ENCODE peak calls at places on chromosome 9, in eight cellular contexts. One of them, this sample, is unnamed.

GRCh38 chr9:124869466-124869985 is 7.6 kb downstream of the ARPC5L start:
- DNase-seq in cardiac muscle cell: peak; percentile 45
- DNase-seq in H9: no peak
- DNase-seq in nephron progenitor cell: peak; percentile 53
- DNase-seq in IMR-90: no peak
- DNase-seq in foreskin keratinocyte: no peak
- DNase-seq in neural progenitor cell: peak; percentile 40
- DNase-seq in HFFc6: no peak
- DNase-seq in this sample: no peak

GRCh38 chr9:109742759-109743388 is 37.1 kb upstream of the PALM2AKAP2 start:
- DNase-seq in cardiac muscle cell: peak; percentile 61
- DNase-seq in nephron progenitor cell: no peak
- DNase-seq in IMR-90: no peak
- DNase-seq in foreskin keratinocyte: no peak
- DNase-seq in neural progenitor cell: peak; percentile 62
- DNase-seq in H9: no peak
- DNase-seq in HFFc6: no peak
- DNase-seq in this sample: no peak

GRCh38 chr9:97529363-97530076 is 28.1 kb downstream of the TMOD1 start:
- DNase-seq in nephron progenitor cell: no peak
- DNase-seq in neural progenitor cell: no peak
- DNase-seq in IMR-90: peak; percentile 43
- DNase-seq in cardiac muscle cell: peak; percentile 93
- DNase-seq in foreskin keratinocyte: no peak
- DNase-seq in H9: no peak
- DNase-seq in HFFc6: peak; percentile 49
- DNase-seq in this sample: no peak

GRCh38 chr9:93644397-93645088 is 68.2 kb downstream of the PHF2 start:
- DNase-seq in H9: no peak
- DNase-seq in neural progenitor cell: no peak
- DNase-seq in HFFc6: no peak
- DNase-seq in cardiac muscle cell: no peak
- DNase-seq in foreskin keratinocyte: no peak
- DNase-seq in nephron progenitor cell: no peak
- DNase-seq in IMR-90: no peak
- DNase-seq in this sample: no peak

GRCh38 chr9:120893585-120893857 is 16.5 kb upstream of the PHF19 start:
- DNase-seq in nephron progenitor cell: no peak
- DNase-seq in neural progenitor cell: no peak
- DNase-seq in HFFc6: no peak
- DNase-seq in IMR-90: peak; percentile 73
- DNase-seq in foreskin keratinocyte: no peak
- DNase-seq in cardiac muscle cell: no peak
- DNase-seq in H9: no peak
- DNase-seq in this sample: no peak

GRCh38 chr9:135971892-135972291 is 10.7 kb upstream of the UBAC1 start:
- DNase-seq in foreskin keratinocyte: peak; percentile 33
- DNase-seq in cardiac muscle cell: peak; percentile 91
- DNase-seq in nephron progenitor cell: peak; percentile 91
- DNase-seq in IMR-90: no peak
- DNase-seq in H9: peak; percentile 96
- DNase-seq in HFFc6: no peak
- DNase-seq in neural progenitor cell: peak; percentile 93
- DNase-seq in this sample: peak; percentile 96

GRCh38 chr9:115167175-115167574 is 49.2 kb upstream of the TNC start:
- DNase-seq in neural progenitor cell: no peak
- DNase-seq in IMR-90: peak; percentile 79
- DNase-seq in nephron progenitor cell: no peak
- DNase-seq in foreskin keratinocyte: peak; percentile 82
- DNase-seq in HFFc6: peak; percentile 78
- DNase-seq in H9: no peak
- DNase-seq in cardiac muscle cell: no peak
- DNase-seq in this sample: no peak

GRCh38 chr9:96612105-96612965 is 7.3 kb downstream of the CDC14B start:
- DNase-seq in nephron progenitor cell: no peak
- DNase-seq in neural progenitor cell: peak; percentile 75
- DNase-seq in foreskin keratinocyte: peak; percentile 48
- DNase-seq in cardiac muscle cell: peak; percentile 28
- DNase-seq in H9: no peak
- DNase-seq in IMR-90: peak; percentile 96
- DNase-seq in HFFc6: peak; percentile 93
- DNase-seq in this sample: peak; percentile 62

GRCh38 chr9:105643795-105644194 is 18.5 kb upstream of the TAL2 start:
- DNase-seq in H9: no peak
- DNase-seq in cardiac muscle cell: no peak
- DNase-seq in neural progenitor cell: no peak
- DNase-seq in foreskin keratinocyte: no peak
- DNase-seq in HFFc6: no peak
- DNase-seq in nephron progenitor cell: no peak
- DNase-seq in IMR-90: no peak
- DNase-seq in this sample: no peak

GRCh38 chr9:136110082-136111061 is 8.3 kb downstream of the TMEM250 start:
- DNase-seq in nephron progenitor cell: no peak
- DNase-seq in foreskin keratinocyte: no peak
- DNase-seq in IMR-90: peak; percentile 15
- DNase-seq in neural progenitor cell: peak; percentile 64
- DNase-seq in HFFc6: no peak
- DNase-seq in cardiac muscle cell: no peak
- DNase-seq in H9: peak; percentile 66
- DNase-seq in this sample: no peak

GRCh38 chr9:8599937-8600336 is 800.4 kb upstream of the DMAC1 start:
- DNase-seq in nephron progenitor cell: no peak
- DNase-seq in foreskin keratinocyte: no peak
- DNase-seq in cardiac muscle cell: no peak
- DNase-seq in neural progenitor cell: peak; percentile 13
- DNase-seq in IMR-90: no peak
- DNase-seq in H9: peak; percentile 71
- DNase-seq in HFFc6: no peak
- DNase-seq in this sample: peak; percentile 31
- TF ChIP-seq CTCF in nephron progenitor cell: no peak
- TF ChIP-seq CTCF in foreskin keratinocyte: no peak
- TF ChIP-seq CTCF in cardiac muscle cell: no peak
- TF ChIP-seq CTCF in neural progenitor cell: peak; percentile 16
- TF ChIP-seq CTCF in IMR-90: no peak
- TF ChIP-seq CTCF in H9: peak; percentile 58
- TF ChIP-seq CTCF in HFFc6: no peak
- TF ChIP-seq CTCF in this sample: no peak

GRCh38 chr9:111766066-111766465 is 28.7 kb downstream of the SHOC1 start:
- DNase-seq in nephron progenitor cell: no peak
- DNase-seq in neural progenitor cell: no peak
- DNase-seq in HFFc6: no peak
- DNase-seq in cardiac muscle cell: no peak
- DNase-seq in foreskin keratinocyte: no peak
- DNase-seq in H9: no peak
- DNase-seq in IMR-90: no peak
- DNase-seq in this sample: no peak
- TF ChIP-seq CTCF in nephron progenitor cell: no peak
- TF ChIP-seq CTCF in neural progenitor cell: no peak
- TF ChIP-seq CTCF in HFFc6: no peak
- TF ChIP-seq CTCF in cardiac muscle cell: no peak
- TF ChIP-seq CTCF in foreskin keratinocyte: no peak
- TF ChIP-seq CTCF in H9: no peak
- TF ChIP-seq CTCF in IMR-90: no peak
- TF ChIP-seq CTCF in this sample: no peak

GRCh38 chr9:3332802-3333201 is 193.0 kb downstream of the RFX3 start:
- DNase-seq in IMR-90: no peak
- DNase-seq in cardiac muscle cell: peak; percentile 39
- DNase-seq in neural progenitor cell: peak; percentile 7
- DNase-seq in H9: no peak
- DNase-seq in foreskin keratinocyte: no peak
- DNase-seq in HFFc6: no peak
- DNase-seq in nephron progenitor cell: no peak
- DNase-seq in this sample: no peak

GRCh38 chr9:3336951-3337350 is 188.8 kb downstream of the RFX3 start:
- DNase-seq in cardiac muscle cell: no peak
- DNase-seq in neural progenitor cell: no peak
- DNase-seq in IMR-90: no peak
- DNase-seq in H9: no peak
- DNase-seq in nephron progenitor cell: no peak
- DNase-seq in foreskin keratinocyte: no peak
- DNase-seq in HFFc6: no peak
- DNase-seq in this sample: no peak

GRCh38 chr9:3330792-3331420 is 194.9 kb downstream of the RFX3 start:
- DNase-seq in foreskin keratinocyte: peak; percentile 59
- DNase-seq in cardiac muscle cell: peak; percentile 32
- DNase-seq in neural progenitor cell: no peak
- DNase-seq in HFFc6: peak; percentile 62
- DNase-seq in H9: no peak
- DNase-seq in nephron progenitor cell: no peak
- DNase-seq in IMR-90: peak; percentile 82
- DNase-seq in this sample: no peak

GRCh38 chr9:3329361-3329760 is 196.4 kb downstream of the RFX3 start:
- DNase-seq in foreskin keratinocyte: peak; percentile 32
- DNase-seq in HFFc6: peak; percentile 7
- DNase-seq in IMR-90: peak; percentile 67
- DNase-seq in nephron progenitor cell: no peak
- DNase-seq in H9: no peak
- DNase-seq in neural progenitor cell: no peak
- DNase-seq in cardiac muscle cell: no peak
- DNase-seq in this sample: no peak

DNA sequence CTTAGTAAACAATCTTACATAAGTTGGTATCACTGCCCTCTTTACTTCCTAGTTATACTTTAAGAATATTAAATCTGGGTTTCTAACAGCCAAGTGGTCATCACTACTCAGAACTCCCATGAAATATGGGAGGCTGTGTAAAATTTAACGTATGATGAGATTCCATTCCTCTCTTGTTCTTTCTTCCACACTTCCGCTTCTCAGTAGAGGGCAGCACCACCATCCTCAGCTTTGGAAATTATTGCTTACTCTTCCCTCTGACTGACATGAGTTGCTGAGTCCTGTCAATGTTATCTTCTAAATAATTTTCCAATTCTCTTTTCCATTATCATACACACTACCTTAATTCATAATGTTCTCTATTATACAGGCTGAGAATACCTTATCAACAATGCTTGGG is 194.0 kb downstream of the RFX3 start:
- DNase-seq in foreskin keratinocyte: no peak
- DNase-seq in neural progenitor cell: peak; percentile 13
- DNase-seq in H9: no peak
- DNase-seq in IMR-90: no peak
- DNase-seq in HFFc6: no peak
- DNase-seq in cardiac muscle cell: peak; percentile 9
- DNase-seq in nephron progenitor cell: no peak
- DNase-seq in this sample: peak; percentile 16
- TF ChIP-seq CTCF in foreskin keratinocyte: peak; percentile 55
- TF ChIP-seq CTCF in neural progenitor cell: peak; percentile 59
- TF ChIP-seq CTCF in H9: peak; percentile 64
- TF ChIP-seq CTCF in IMR-90: no peak
- TF ChIP-seq CTCF in HFFc6: peak; percentile 33
- TF ChIP-seq CTCF in cardiac muscle cell: peak; percentile 33
- TF ChIP-seq CTCF in nephron progenitor cell: peak; percentile 32
- TF ChIP-seq CTCF in this sample: no peak

GRCh38 chr9:81083062-81083461 is 606.3 kb downstream of the TLE1 start:
- DNase-seq in neural progenitor cell: peak; percentile 63
- DNase-seq in cardiac muscle cell: peak; percentile 37
- DNase-seq in foreskin keratinocyte: no peak
- DNase-seq in nephron progenitor cell: peak; percentile 4
- DNase-seq in IMR-90: peak; percentile 40
- DNase-seq in H9: peak; percentile 45
- DNase-seq in HFFc6: no peak
- DNase-seq in this sample: no peak
- TF ChIP-seq CTCF in neural progenitor cell: peak; percentile 43
- TF ChIP-seq CTCF in cardiac muscle cell: peak; percentile 16
- TF ChIP-seq CTCF in foreskin keratinocyte: peak; percentile 42
- TF ChIP-seq CTCF in nephron progenitor cell: peak; percentile 34
- TF ChIP-seq CTCF in IMR-90: peak; percentile 16
- TF ChIP-seq CTCF in H9: peak; percentile 54
- TF ChIP-seq CTCF in HFFc6: no peak
- TF ChIP-seq CTCF in this sample: no peak

GRCh38 chr9:119027901-119028699 is 341.1 kb downstream of the BRINP1 start:
- DNase-seq in foreskin keratinocyte: no peak
- DNase-seq in neural progenitor cell: no peak
- DNase-seq in cardiac muscle cell: no peak
- DNase-seq in IMR-90: no peak
- DNase-seq in H9: no peak
- DNase-seq in HFFc6: no peak
- DNase-seq in nephron progenitor cell: no peak
- DNase-seq in this sample: no peak
- TF ChIP-seq CTCF in foreskin keratinocyte: no peak
- TF ChIP-seq CTCF in neural progenitor cell: peak; percentile 41
- TF ChIP-seq CTCF in cardiac muscle cell: no peak
- TF ChIP-seq CTCF in IMR-90: no peak
- TF ChIP-seq CTCF in H9: peak; percentile 64
- TF ChIP-seq CTCF in HFFc6: no peak
- TF ChIP-seq CTCF in nephron progenitor cell: peak; percentile 19
- TF ChIP-seq CTCF in this sample: no peak

GRCh38 chr9:132210472-132211145 is 48.8 kb downstream of the NTNG2 start:
- DNase-seq in IMR-90: peak; percentile 94
- DNase-seq in foreskin keratinocyte: peak; percentile 48
- DNase-seq in cardiac muscle cell: no peak
- DNase-seq in neural progenitor cell: no peak
- DNase-seq in nephron progenitor cell: no peak
- DNase-seq in HFFc6: peak; percentile 3
- DNase-seq in H9: no peak
- DNase-seq in this sample: no peak

GRCh38 chr9:132211570-132211969 is 49.7 kb downstream of the NTNG2 start:
- DNase-seq in cardiac muscle cell: no peak
- DNase-seq in neural progenitor cell: no peak
- DNase-seq in HFFc6: no peak
- DNase-seq in nephron progenitor cell: no peak
- DNase-seq in IMR-90: no peak
- DNase-seq in H9: no peak
- DNase-seq in foreskin keratinocyte: no peak
- DNase-seq in this sample: no peak

GRCh38 chr9:132209263-132209662 is 47.4 kb downstream of the NTNG2 start:
- DNase-seq in IMR-90: no peak
- DNase-seq in H9: no peak
- DNase-seq in foreskin keratinocyte: no peak
- DNase-seq in nephron progenitor cell: no peak
- DNase-seq in HFFc6: no peak
- DNase-seq in cardiac muscle cell: no peak
- DNase-seq in neural progenitor cell: no peak
- DNase-seq in this sample: no peak

GRCh38 chr9:132216861-132217655 is 55.2 kb downstream of the NTNG2 start:
- DNase-seq in neural progenitor cell: no peak
- DNase-seq in foreskin keratinocyte: no peak
- DNase-seq in HFFc6: no peak
- DNase-seq in nephron progenitor cell: no peak
- DNase-seq in IMR-90: no peak
- DNase-seq in H9: no peak
- DNase-seq in cardiac muscle cell: no peak
- DNase-seq in this sample: no peak

GRCh38 chr9:132214027-132214622 is 52.3 kb downstream of the NTNG2 start:
- DNase-seq in foreskin keratinocyte: peak; percentile 50
- DNase-seq in nephron progenitor cell: peak; percentile 58
- DNase-seq in neural progenitor cell: peak; percentile 52
- DNase-seq in cardiac muscle cell: peak; percentile 57
- DNase-seq in H9: peak; percentile 72
- DNase-seq in HFFc6: peak; percentile 74
- DNase-seq in IMR-90: peak; percentile 96
- DNase-seq in this sample: no peak
- TF ChIP-seq CTCF in foreskin keratinocyte: no peak
- TF ChIP-seq CTCF in nephron progenitor cell: no peak
- TF ChIP-seq CTCF in neural progenitor cell: no peak
- TF ChIP-seq CTCF in cardiac muscle cell: peak; percentile 15
- TF ChIP-seq CTCF in H9: peak; percentile 36
- TF ChIP-seq CTCF in HFFc6: peak; percentile 11
- TF ChIP-seq CTCF in IMR-90: peak; percentile 23
- TF ChIP-seq CTCF in this sample: no peak